ENCODE peak calls at places on chromosome 22, in six cellular contexts. L, H, T, G, C and B are unnamed samples.

GRCh38 chr22:31947296-31947695 is 3.0 kb downstream of the YWHAH start:
- DNase-seq in L (peak), H (no peak), C (peak), G (no peak), T (no peak), B (no peak)

GRCh38 chr22:35202376-35202775 is 54.9 kb upstream of the HMGXB4 start:
- DNase-seq in L (no peak), T (no peak), H (no peak), C (no peak), G (no peak), B (no peak)

GRCh38 chr22:25357606-25358420 is 138.4 kb downstream of the CRYBB2 start:
- DNase-seq in C (no peak), G (no peak), L (no peak), H (no peak), T (no peak), B (no peak)

GRCh38 chr22:22110548-22111266 is 128.1 kb upstream of the TOP3B start:
- DNase-seq in H (peak), G (peak), C (peak), T (peak), L (no peak), B (peak)

GRCh38 chr22:46086577-46087335 is 63.6 kb upstream of the PPARA start:
- DNase-seq in T (no peak), L (no peak), H (peak), C (no peak), G (peak), B (no peak)

GRCh38 chr22:36432592-36433317 is 45.0 kb upstream of the MYH9 start:
- DNase-seq in G (no peak), T (no peak), C (no peak), L (no peak), H (no peak), B (no peak)

GRCh38 chr22:37267128-37267587 is 15.2 kb upstream of the CYTH4 start:
- DNase-seq in T (no peak), G (peak), C (no peak), L (peak), H (peak), B (no peak)

GRCh38 chr22:22168190-22168940 is 76.2 kb upstream of the VPREB1 start:
- DNase-seq in G (no peak), H (no peak), L (peak), T (peak), C (no peak), B (peak)

GRCh38 chr22:45103756-45104155 is 60.0 kb upstream of the NUP50 start:
- DNase-seq in H (no peak), C (no peak), G (no peak), L (no peak), T (no peak), B (no peak)

GRCh38 chr22:38262051-38262795 is 10.6 kb downstream of the TMEM184B start:
- DNase-seq in L (no peak), C (peak), G (peak), H (no peak), T (no peak), B (no peak)

GRCh38 chr22:24805790-24806662 is at the start of gene SGSM1:
- DNase-seq in L (peak), T (peak), H (no peak), C (peak), G (peak), B (no peak)

GRCh38 chr22:32482708-32483107 is 8.1 kb downstream of the FBXO7 start:
- DNase-seq in G (peak), C (no peak), T (no peak), L (no peak), H (no peak), B (no peak)

GRCh38 chr22:39959640-39960447 is at the start of gene TMA7B:
- DNase-seq in T (peak), L (peak), H (no peak), C (no peak), G (peak), B (peak)

GRCh38 chr22:43798492-43798891 is 13.6 kb downstream of the EFCAB6 start:
- DNase-seq in G (no peak), T (no peak), C (no peak), L (no peak), H (no peak), B (no peak)

GRCh38 chr22:36728505-36728904 is 25.0 kb upstream of the CACNG2 start:
- DNase-seq in H (no peak), T (no peak), G (no peak), L (no peak), C (no peak), B (no peak)

GRCh38 chr22:23908561-23909205 is 14.5 kb downstream of the MIF start:
- DNase-seq in H (no peak), L (no peak), T (no peak), G (no peak), C (no peak), B (no peak)

GRCh38 chr22:24730864-24731263 is 43.7 kb downstream of the PIWIL3 start:
- DNase-seq in G (no peak), L (no peak), C (no peak), T (no peak), H (no peak), B (no peak)

GRCh38 chr22:40002935-40003715 is 8.4 kb downstream of the FAM83F start:
- DNase-seq in H (no peak), T (no peak), L (peak), G (no peak), C (no peak), B (no peak)

GRCh38 chr22:25777870-25778269 is 35.9 kb downstream of the MYO18B start:
- DNase-seq in C (peak), H (no peak), L (peak), G (peak), T (peak), B (no peak)

GRCh38 chr22:36144886-36145541 is 15.5 kb downstream of the APOL3 start:
- DNase-seq in T (peak), L (peak), G (peak), H (no peak), C (peak), B (peak)

GRCh38 chr22:42745118-42745517 is 24.4 kb upstream of the A4GALT start:
- DNase-seq in L (no peak), C (no peak), G (peak), H (no peak), T (peak), B (no peak)

GRCh38 chr22:23289851-23290724 is 109.8 kb downstream of the BCR start:
- DNase-seq in T (peak), L (peak), H (no peak), C (peak), G (peak), B (no peak)